ENCODE peak calls at places on chromosomes 12 and 14, in ten cellular contexts. B is AG09319; W is tibial nerve; C is stimulated activated naive CD8-positive, alpha-beta T cell treated with anti-CD3 and anti-CD28 coated beads, Interleukin-15, amount 100 ng/mL, for 72 hours; I is astrocyte of the spinal cord; L is right atrium auricular region; M is central memory CD4-positive, alpha-beta T cell; R is occipital lobe; V is T-helper 2 cell; X is gastrocnemius medialis. K is an unnamed sample.

GRCh38 chr12:62919827-62920226 is 15.1 kb downstream of the PPM1H start:
- DNase-seq in B (no peak), W (no peak), C (no peak), I (peak; percentile 59), L (no peak), M (no peak), R (peak; percentile 70), V (no peak), X (peak; percentile 17), K (peak; percentile 96)

GRCh38 chr12:68137278-68137930 is 22.1 kb downstream of the IFNG start:
- DNase-seq in B (no peak), W (no peak), C (peak; percentile 27), I (no peak), L (no peak), M (no peak), R (no peak), V (no peak), X (no peak), K (no peak)

GRCh38 chr14:30874999-30875787 is 834 bp downstream of the COCH start:
- DNase-seq in B (no peak), W (no peak), C (peak; percentile 33), I (no peak), L (no peak), M (no peak), R (no peak), V (no peak), X (no peak), K (no peak)

GRCh38 chr12:120971299-120972180 is 6.8 kb upstream of the HNF1A start:
- DNase-seq in B (peak; percentile 24), W (no peak), C (peak; percentile 30), I (peak; percentile 58), L (no peak), M (peak; percentile 56), R (no peak), V (peak; percentile 32), X (no peak), K (peak; percentile 62)

GRCh38 chr12:93002278-93003054 is 73.4 kb upstream of the EEA1 start:
- DNase-seq in B (peak; percentile 43), W (no peak), C (no peak), I (peak; percentile 79), L (no peak), M (no peak), R (peak; percentile 8), V (no peak), X (no peak), K (peak; percentile 80)

GRCh38 chr12:94171595-94171930 is 23.2 kb downstream of the PLXNC1 start:
- DNase-seq in B (no peak), W (no peak), C (no peak), I (no peak), L (no peak), M (no peak), R (no peak), V (no peak), X (no peak), K (no peak)

GRCh38 chr14:70942342-70942706 is 35.1 kb downstream of the PCNX1 start:
- DNase-seq in B (no peak), W (no peak), C (no peak), I (no peak), L (no peak), M (no peak), R (no peak), V (no peak), X (no peak), K (no peak)

GRCh38 chr12:4418913-4419312 is 26.7 kb downstream of the FGF6 start:
- DNase-seq in B (no peak), W (no peak), C (no peak), I (no peak), L (no peak), M (no peak), R (no peak), V (no peak), X (no peak), K (no peak)

GRCh38 chr12:51817027-51817953 is 31.2 kb downstream of the FIGNL2 start:
- DNase-seq in B (no peak), W (no peak), C (no peak), I (no peak), L (no peak), M (no peak), R (no peak), V (no peak), X (no peak), K (no peak)